ENCODE peak calls at places on chromosomes 5 and 9, in four cellular contexts. C is NCI-H1092 treated with DMSO at 0.1 percent for 48 hours, S is nephron progenitor cell, T is transverse colon. F is an unnamed sample.

GRCh38 chr9:89879711-89880110 is 274.9 kb downstream of the GADD45G start:
- DNase-seq in C (no peak), T (no peak), S (no peak), F (no peak)

GRCh38 chr9:126591922-126592321 is 21.8 kb upstream of the LMX1B start:
- DNase-seq in S (no peak), C (no peak), T (no peak), F (no peak)

GRCh38 chr9:124215956-124216355 is 41.8 kb upstream of the NEK6 start:
- DNase-seq in T (no peak), S (no peak), C (no peak), F (no peak)

GRCh38 chr5:68272289-68272688 is 56.7 kb downstream of the PIK3R1 start:
- DNase-seq in S (no peak), T (no peak), C (no peak), F (peak)

GRCh38 chr5:62779010-62779422 is 200.4 kb downstream of the LRRC70 start:
- DNase-seq in S (peak), C (peak), T (no peak), F (peak)

GRCh38 chr5:141849371-141850182 is 28.6 kb downstream of the PCDH1 start:
- DNase-seq in S (peak), C (peak), T (peak), F (peak)

GRCh38 chr9:98066235-98066634 is 9.7 kb downstream of the NANS start:
- DNase-seq in C (no peak), T (no peak), S (no peak), F (no peak)

GRCh38 chr5:179915406-179915935 is 7.8 kb upstream of the TBC1D9B start:
- DNase-seq in C (no peak), S (no peak), T (no peak), F (no peak)

GRCh38 chr5:94017579-94017978 is 276.2 kb upstream of the POU5F2 start:
- DNase-seq in S (no peak), T (no peak), C (no peak), F (peak)

GRCh38 chr5:96070625-96071246 is 109.1 kb upstream of the ELL2 start:
- DNase-seq in T (no peak), C (no peak), S (no peak), F (peak)

GRCh38 chr9:128151343-128152132 is 2.3 kb downstream of the LCN2 start:
- DNase-seq in T (no peak), C (no peak), S (no peak), F (no peak)

GRCh38 chr5:140574165-140574564 is 9.5 kb downstream of the SLC35A4 start:
- DNase-seq in T (no peak), S (no peak), C (no peak), F (no peak)

GRCh38 chr5:119330367-119331183 is 25.2 kb upstream of the TNFAIP8 start:
- DNase-seq in C (no peak), S (no peak), T (no peak), F (no peak)

GRCh38 chr5:133565993-133566392 is 46.3 kb downstream of the FSTL4 start:
- DNase-seq in C (no peak), S (peak), T (no peak), F (peak)

GRCh38 chr9:83355729-83356128 is 182.5 kb downstream of the FRMD3 start:
- DNase-seq in T (no peak), S (no peak), C (peak), F (no peak)

GRCh38 chr9:36772449-36773370 is 200.0 kb downstream of the MELK start:
- DNase-seq in C (no peak), S (peak), T (no peak), F (peak)

GRCh38 chr5:115424030-115424429 is 120.5 kb downstream of the FEM1C start:
- DNase-seq in T (no peak), S (no peak), C (no peak), F (no peak)

GRCh38 chr9:73370053-73370452 is 218.4 kb downstream of the ANXA1 start:
- DNase-seq in T (no peak), S (no peak), C (no peak), F (no peak)

GRCh38 chr5:148336704-148337435 is 1.5 kb downstream of the SPINK9 start:
- DNase-seq in S (no peak), T (no peak), C (no peak), F (no peak)

GRCh38 chr5:57383093-57383861 is 99.3 kb downstream of the ACTBL2 start:
- DNase-seq in T (no peak), S (no peak), C (no peak), F (peak)

GRCh38 chr9:125550216-125550614 is 156.8 kb downstream of the MAPKAP1 start:
- DNase-seq in S (no peak), T (no peak), C (no peak), F (peak)

GRCh38 chr5:672329-673139 is 20.6 kb downstream of the TPPP start:
- DNase-seq in S (peak), C (peak), T (peak), F (peak)

GRCh38 chr5:5418764-5419163 is 3.7 kb upstream of the ICE1 start:
- DNase-seq in C (no peak), T (peak), S (no peak), F (no peak)

GRCh38 chr5:79448336-79448735 is 65.6 kb downstream of the HOMER1 start:
- DNase-seq in S (no peak), T (no peak), C (no peak), F (peak)

GRCh38 chr5:13994606-13995336 is 50.3 kb upstream of the DNAH5 start:
- DNase-seq in S (no peak), T (no peak), C (peak), F (no peak)

GRCh38 chr9:71079451-71079850 is 42.0 kb downstream of the TRPM3 start:
- DNase-seq in S (no peak), T (no peak), C (no peak), F (peak)

F was measured in HCEC 1CT.